ENCODE peak calls at places on chromosomes 4 and X, in ten cellular contexts. Q, O, U, Z, X, J, L, E, N and G are unnamed samples.

GRCh38 chrX:150899191-150899757 is 806 bp upstream of the CD99L2 start:
- DNase-seq in J (peak), N (peak), Z (peak), X (peak), O (peak), E (no peak), Q (no peak), U (peak), L (peak), G (peak)

GRCh38 chr4:55172694-55173287 is 47.4 kb upstream of the KDR start:
- DNase-seq in E (no peak), Z (no peak), X (no peak), L (no peak), Q (no peak), N (peak), J (no peak), U (no peak), O (no peak), G (peak)

GRCh38 chr4:85961887-85962286 is 398.0 kb downstream of the MAPK10 start:
- DNase-seq in E (no peak), L (no peak), X (no peak), Q (no peak), Z (no peak), J (no peak), O (no peak), U (no peak), N (no peak), G (no peak)

GRCh38 chr4:77697860-77698599 is 92.4 kb downstream of the CXCL13 start:
- DNase-seq in J (peak), Q (no peak), L (peak), U (no peak), X (peak), O (peak), E (no peak), N (peak), Z (no peak), G (no peak)

GRCh38 chrX:107562482-107562881 is 65.8 kb upstream of the PRPS1 start:
- DNase-seq in N (no peak), U (no peak), E (no peak), Z (no peak), J (no peak), L (no peak), O (no peak), Q (no peak), X (no peak), G (no peak)

GRCh38 chr4:118032691-118033090 is 1.6 kb upstream of the NDST3 start:
- DNase-seq in Z (no peak), Q (no peak), L (no peak), U (no peak), O (no peak), N (peak), X (no peak), E (no peak), J (no peak), G (no peak)

GRCh38 chrX:70033348-70033747 is 16.4 kb downstream of the AWAT2 start:
- DNase-seq in E (peak), Q (no peak), U (no peak), N (peak), J (no peak), L (peak), O (no peak), Z (no peak), X (peak), G (no peak)

GRCh38 chr4:156606444-156607197 is 365.0 kb downstream of the PDGFC start:
- DNase-seq in Z (no peak), O (no peak), J (no peak), E (no peak), N (no peak), U (no peak), L (no peak), X (no peak), Q (no peak), G (no peak)

GRCh38 chr4:168636506-168637176 is 139.8 kb downstream of the PALLD start:
- DNase-seq in O (no peak), Z (no peak), Q (no peak), X (no peak), E (no peak), L (no peak), N (peak), J (no peak), U (no peak), G (no peak)

GRCh38 chrX:153459976-153460375 is 10.4 kb downstream of the HAUS7 start:
- DNase-seq in J (no peak), E (no peak), Q (no peak), N (peak), O (no peak), Z (no peak), X (no peak), L (no peak), U (no peak), G (no peak)

DNA sequence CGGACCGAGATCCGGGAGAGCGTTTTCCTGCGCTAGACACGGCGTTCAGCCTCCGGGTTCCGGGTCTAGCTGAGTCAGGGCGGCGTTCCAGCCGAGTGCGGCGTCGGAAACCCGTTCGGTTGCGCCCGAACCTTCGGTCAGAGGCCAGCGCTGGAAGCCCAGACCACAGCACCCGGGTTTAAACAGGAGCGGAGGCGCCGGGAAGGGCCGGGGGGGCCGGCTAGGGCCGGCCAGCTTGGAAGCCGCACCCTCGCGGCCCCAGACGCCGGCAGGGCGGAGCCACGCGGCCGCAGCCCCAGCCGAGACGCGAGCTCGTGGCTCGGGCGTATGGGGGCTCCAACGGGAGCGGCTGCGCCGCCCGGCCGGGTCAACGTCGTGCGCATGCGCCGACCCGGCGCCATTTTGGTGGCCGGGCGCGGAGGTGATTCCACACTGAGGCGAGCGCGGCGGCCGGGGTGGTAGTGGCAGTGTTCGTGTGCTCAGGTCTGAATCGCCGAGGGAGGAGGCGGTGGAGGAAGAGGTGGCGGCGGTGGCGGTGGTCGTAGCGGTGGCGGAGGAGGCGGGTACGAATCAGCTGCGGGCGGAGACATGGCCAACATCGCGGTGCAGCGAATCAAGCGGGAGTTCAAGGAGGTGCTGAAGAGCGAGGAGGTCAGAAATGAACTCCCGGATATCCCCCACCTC is at the start of gene UBE2K:
- DNase-seq in Z (peak), N (peak), L (peak), U (peak), E (peak), O (peak), Q (peak), X (peak), J (peak), G (peak)
- TF ChIP-seq POLR2A in Z (peak), N (peak), L (no peak), U (peak), E (peak), O (peak), Q (peak), X (peak), J (peak), G (peak)

GRCh38 chr4:8434251-8435073 is 6.1 kb downstream of the ACOX3 start:
- DNase-seq in J (no peak), Q (no peak), L (no peak), Z (no peak), E (no peak), N (no peak), X (no peak), O (no peak), U (no peak), G (no peak)

GRCh38 chr4:8438743-8439142 is 1.8 kb downstream of the ACOX3 start:
- DNase-seq in O (peak), U (no peak), E (no peak), L (no peak), N (peak), X (no peak), Z (peak), Q (no peak), J (peak), G (peak)

GRCh38 chr4:8433181-8433580 is 7.3 kb downstream of the ACOX3 start:
- DNase-seq in Z (no peak), O (no peak), U (no peak), J (no peak), X (no peak), N (no peak), E (no peak), Q (no peak), L (no peak), G (no peak)

GRCh38 chr4:8439168-8439567 is 1.4 kb downstream of the ACOX3 start:
- DNase-seq in Z (no peak), Q (no peak), J (peak), L (no peak), O (peak), U (no peak), E (no peak), N (peak), X (no peak), G (no peak)

GRCh38 chr4:8435656-8436121 is 4.8 kb downstream of the ACOX3 start:
- DNase-seq in L (peak), N (peak), E (peak), Z (no peak), U (no peak), O (no peak), J (no peak), X (no peak), Q (no peak), G (no peak)
- TF ChIP-seq POLR2A in L (no peak), N (no peak), E (peak), Z (no peak), U (no peak), O (no peak), J (no peak), X (no peak), Q (no peak), G (no peak)

DNA sequence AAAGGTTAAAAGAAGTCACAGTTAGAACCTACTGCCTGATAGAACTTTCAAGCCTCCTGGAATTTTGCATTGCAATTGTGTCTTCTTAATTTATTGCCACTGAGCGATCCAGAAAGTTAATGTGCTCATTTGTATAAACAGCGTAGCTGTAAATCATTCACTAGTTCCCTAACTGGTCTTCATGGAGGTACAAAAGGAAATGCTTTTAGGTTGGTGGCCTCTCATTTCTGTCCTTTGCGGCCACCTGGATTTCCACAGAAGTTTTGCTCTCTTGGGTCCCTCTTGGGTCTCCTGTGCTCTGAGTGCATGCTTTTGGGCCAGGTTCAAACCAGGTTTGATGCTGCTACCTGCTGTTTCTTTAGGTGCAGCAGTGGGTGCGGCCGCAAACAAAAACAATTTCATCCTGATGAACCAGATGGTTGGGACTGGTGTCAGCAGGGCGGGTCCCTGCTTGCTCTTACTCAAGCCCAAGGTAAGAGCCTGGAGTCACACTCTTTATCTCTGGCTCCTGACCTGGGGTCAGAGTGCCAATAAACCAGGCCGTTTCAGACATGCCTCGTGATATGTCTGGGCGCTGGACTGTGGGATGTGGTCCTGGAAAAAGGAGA is 270.0 kb downstream of the PTTG2 start:
- DNase-seq in U (no peak), N (no peak), Q (peak), L (peak), J (no peak), Z (no peak), X (no peak), E (no peak), O (peak), G (no peak)
- TF ChIP-seq POLR2A in U (no peak), N (no peak), Q (no peak), L (no peak), J (no peak), Z (no peak), X (no peak), E (no peak), O (no peak), G (no peak)

DNA sequence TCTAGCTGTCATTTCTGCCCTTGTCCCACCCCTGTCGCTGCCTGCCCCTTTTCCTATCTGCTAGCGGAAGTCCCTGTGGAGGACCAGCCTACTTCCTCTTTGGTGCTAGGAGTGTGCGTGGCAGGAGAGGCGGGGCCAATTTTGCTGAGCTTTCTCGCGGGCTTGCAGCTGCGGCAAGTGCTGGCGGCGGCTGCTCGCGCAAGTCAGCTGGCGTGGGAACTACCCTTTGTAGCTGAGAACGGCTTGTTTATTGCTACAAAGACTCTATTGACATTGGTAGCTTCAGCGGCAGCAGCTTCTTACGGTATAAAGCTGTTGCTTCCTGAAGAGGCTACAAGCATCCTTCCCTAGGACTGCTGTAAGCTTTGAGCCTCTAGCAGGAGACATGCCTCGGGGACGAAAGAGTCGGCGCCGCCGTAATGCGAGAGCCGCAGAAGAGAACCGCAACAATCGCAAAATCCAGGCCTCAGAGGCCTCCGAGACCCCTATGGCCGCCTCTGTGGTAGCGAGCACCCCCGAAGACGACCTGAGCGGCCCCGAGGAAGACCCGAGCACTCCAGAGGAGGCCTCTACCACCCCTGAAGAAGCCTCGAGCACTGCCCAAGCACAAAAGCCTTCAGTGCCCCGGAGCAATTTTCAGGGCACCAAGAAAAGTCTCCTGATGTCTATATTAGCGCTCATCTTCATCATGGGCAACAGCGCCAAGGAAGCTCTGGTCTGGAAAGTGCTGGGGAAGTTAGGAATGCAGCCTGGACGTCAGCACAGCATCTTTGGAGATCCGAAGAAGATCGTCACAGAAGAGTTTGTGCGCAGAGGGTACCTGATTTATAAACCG is at the start of gene MAGEH1:
- DNase-seq in Z (peak), U (peak), X (peak), E (peak), Q (peak), J (peak), O (peak), L (peak), N (peak), G (peak)
- TF ChIP-seq POLR2A in Z (no peak), U (peak), X (peak), E (no peak), Q (no peak), J (peak), O (peak), L (no peak), N (peak), G (peak)